ENCODE peak calls at places on chromosome 13, in four cellular contexts. One of them, this sample, is unnamed.

GRCh38 chr13:43786766-43787517 is at the start of gene ENOX1:
- DNase-seq in GM12878: no peak
- DNase-seq in K562: no peak
- DNase-seq in HepG2: no peak
- DNase-seq in this sample: peak; percentile 13

GRCh38 chr13:28750187-28751045 is 31.6 kb upstream of the SLC46A3 start:
- DNase-seq in GM12878: no peak
- DNase-seq in K562: no peak
- DNase-seq in HepG2: no peak
- DNase-seq in this sample: peak; percentile 32

GRCh38 chr13:44148159-44148929 is 225.3 kb upstream of the SERP2 start:
- DNase-seq in GM12878: no peak
- DNase-seq in K562: no peak
- DNase-seq in HepG2: no peak
- DNase-seq in this sample: no peak

GRCh38 chr13:52459668-52460067 is 4.4 kb downstream of the CKAP2 start:
- DNase-seq in HepG2: no peak
- DNase-seq in GM12878: no peak
- DNase-seq in K562: no peak
- DNase-seq in this sample: no peak

GRCh38 chr13:95117092-95117491 is 184.2 kb downstream of the ABCC4 start:
- DNase-seq in HepG2: no peak
- DNase-seq in GM12878: peak; percentile 5
- DNase-seq in K562: no peak
- DNase-seq in this sample: no peak

GRCh38 chr13:30654430-30654829 is 36.7 kb downstream of the USPL1 start:
- DNase-seq in GM12878: no peak
- DNase-seq in HepG2: no peak
- DNase-seq in K562: peak; percentile 14
- DNase-seq in this sample: no peak

GRCh38 chr13:38518328-38518727 is 168.5 kb upstream of the FREM2 start:
- DNase-seq in HepG2: no peak
- DNase-seq in K562: no peak
- DNase-seq in GM12878: no peak
- DNase-seq in this sample: no peak

GRCh38 chr13:80972857-80973478 is 632.0 kb upstream of the SPRY2 start:
- DNase-seq in HepG2: no peak
- DNase-seq in GM12878: no peak
- DNase-seq in K562: no peak
- DNase-seq in this sample: no peak

GRCh38 chr13:20901668-20902437 is 693 bp downstream of the XPO4 start:
- DNase-seq in HepG2: peak; percentile 54
- DNase-seq in K562: peak; percentile 64
- DNase-seq in GM12878: no peak
- DNase-seq in this sample: peak; percentile 24

GRCh38 chr13:33227927-33228644 is 57.5 kb downstream of the STARD13 start:
- DNase-seq in GM12878: no peak
- DNase-seq in HepG2: no peak
- DNase-seq in K562: no peak
- DNase-seq in this sample: no peak

GRCh38 chr13:39108746-39109145 is 70.5 kb downstream of the NHLRC3 start:
- DNase-seq in K562: no peak
- DNase-seq in HepG2: no peak
- DNase-seq in GM12878: no peak
- DNase-seq in this sample: no peak

GRCh38 chr13:109200556-109200955 is 571.1 kb downstream of the MYO16 start:
- DNase-seq in K562: no peak
- DNase-seq in HepG2: no peak
- DNase-seq in GM12878: no peak
- DNase-seq in this sample: no peak

GRCh38 chr13:30908416-30908980 is 2.4 kb downstream of the MEDAG start:
- DNase-seq in K562: no peak
- DNase-seq in HepG2: no peak
- DNase-seq in GM12878: no peak
- DNase-seq in this sample: no peak

GRCh38 chr13:113046066-113046882 is 59.3 kb upstream of the F7 start:
- DNase-seq in K562: no peak
- DNase-seq in GM12878: no peak
- DNase-seq in HepG2: no peak
- DNase-seq in this sample: no peak

GRCh38 chr13:102814793-102815192 is 15.9 kb downstream of the BIVM start:
- DNase-seq in HepG2: no peak
- DNase-seq in K562: no peak
- DNase-seq in GM12878: no peak
- DNase-seq in this sample: no peak

GRCh38 chr13:38462605-38463004 is 113.0 kb downstream of the UFM1 start:
- DNase-seq in GM12878: no peak
- DNase-seq in K562: no peak
- DNase-seq in HepG2: no peak
- DNase-seq in this sample: no peak

GRCh38 chr13:74026753-74027152 is 107.5 kb downstream of the KLF12 start:
- DNase-seq in HepG2: no peak
- DNase-seq in K562: no peak
- DNase-seq in GM12878: peak; percentile 71
- DNase-seq in this sample: no peak

GRCh38 chr13:113020323-113021080 is 51.5 kb downstream of the MCF2L start:
- DNase-seq in GM12878: no peak
- DNase-seq in K562: no peak
- DNase-seq in HepG2: no peak
- DNase-seq in this sample: no peak

GRCh38 chr13:29569253-29570057 is 26.0 kb downstream of the SLC7A1 start:
- DNase-seq in HepG2: peak; percentile 44
- DNase-seq in GM12878: no peak
- DNase-seq in K562: no peak
- DNase-seq in this sample: no peak

GRCh38 chr13:45209229-45209628 is 8.4 kb upstream of the KCTD4 start:
- DNase-seq in HepG2: no peak
- DNase-seq in GM12878: no peak
- DNase-seq in K562: no peak
- DNase-seq in this sample: no peak
- TF ChIP-seq MAX in HepG2: no peak
- TF ChIP-seq MAX in GM12878: no peak
- TF ChIP-seq MAX in K562: no peak
- TF ChIP-seq MAX in this sample: no peak

GRCh38 chr13:79527698-79528097 is 46.7 kb downstream of the NDFIP2 start:
- DNase-seq in GM12878: no peak
- DNase-seq in HepG2: no peak
- DNase-seq in K562: no peak
- DNase-seq in this sample: no peak

GRCh38 chr13:79528356-79528755 is 47.4 kb downstream of the NDFIP2 start:
- DNase-seq in HepG2: no peak
- DNase-seq in K562: no peak
- DNase-seq in GM12878: no peak
- DNase-seq in this sample: no peak

GRCh38 chr13:79531542-79532239 is 50.7 kb downstream of the NDFIP2 start:
- DNase-seq in K562: no peak
- DNase-seq in HepG2: no peak
- DNase-seq in GM12878: no peak
- DNase-seq in this sample: no peak

GRCh38 chr13:79530270-79530669 is 49.3 kb downstream of the NDFIP2 start:
- DNase-seq in GM12878: no peak
- DNase-seq in HepG2: no peak
- DNase-seq in K562: no peak
- DNase-seq in this sample: no peak

DNA sequence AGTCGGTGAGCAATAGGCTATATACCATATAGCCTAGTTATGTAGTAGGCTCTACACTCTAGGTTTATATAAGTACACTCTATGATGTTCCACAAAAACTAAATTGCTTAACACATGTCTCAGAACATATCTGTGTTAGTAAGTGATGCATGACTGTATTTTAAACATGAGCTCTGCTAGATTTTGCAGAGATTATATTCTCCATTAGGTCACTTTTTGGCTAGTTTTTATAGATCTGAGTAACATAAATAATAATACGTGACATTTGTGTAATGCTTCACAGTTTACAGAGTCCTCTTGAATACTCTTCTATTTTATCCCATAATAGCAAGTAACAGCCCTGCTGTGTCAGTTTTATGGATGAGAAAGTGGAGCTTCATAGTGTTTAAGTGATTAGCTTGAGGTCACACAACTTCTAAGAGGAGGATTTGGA is 47.8 kb downstream of the NDFIP2 start:
- DNase-seq in GM12878: no peak
- DNase-seq in K562: no peak
- DNase-seq in HepG2: no peak
- DNase-seq in this sample: no peak
- TF ChIP-seq CHD4 in GM12878: no peak
- TF ChIP-seq CHD4 in K562: no peak
- TF ChIP-seq CHD4 in HepG2: no peak
- TF ChIP-seq CHD4 in this sample: no peak

GRCh38 chr13:46265292-46265691 is 53.6 kb downstream of the LRRC63 start:
- DNase-seq in K562: no peak
- DNase-seq in HepG2: no peak
- DNase-seq in GM12878: no peak
- DNase-seq in this sample: no peak

GRCh38 chr13:46270416-46270815 is 58.7 kb downstream of the LRRC63 start:
- DNase-seq in GM12878: no peak
- DNase-seq in HepG2: no peak
- DNase-seq in K562: no peak
- DNase-seq in this sample: no peak

GRCh38 chr13:46267166-46267565 is 55.4 kb downstream of the LRRC63 start:
- DNase-seq in K562: no peak
- DNase-seq in HepG2: no peak
- DNase-seq in GM12878: no peak
- DNase-seq in this sample: no peak
- TF ChIP-seq MAX in K562: no peak
- TF ChIP-seq MAX in HepG2: no peak
- TF ChIP-seq MAX in GM12878: no peak
- TF ChIP-seq MAX in this sample: no peak

GRCh38 chr13:79936368-79937136 is 404.4 kb downstream of the SPRY2 start:
- DNase-seq in HepG2: peak; percentile 3
- DNase-seq in K562: no peak
- DNase-seq in GM12878: no peak
- DNase-seq in this sample: peak; percentile 95

GRCh38 chr13:79933389-79933788 is 407.5 kb downstream of the SPRY2 start:
- DNase-seq in K562: no peak
- DNase-seq in HepG2: no peak
- DNase-seq in GM12878: no peak
- DNase-seq in this sample: no peak

GRCh38 chr13:79937311-79938243 is 403.3 kb downstream of the SPRY2 start:
- DNase-seq in GM12878: no peak
- DNase-seq in K562: no peak
- DNase-seq in HepG2: no peak
- DNase-seq in this sample: no peak

GRCh38 chr13:79932556-79932955 is 408.4 kb downstream of the SPRY2 start:
- DNase-seq in HepG2: no peak
- DNase-seq in GM12878: no peak
- DNase-seq in K562: no peak
- DNase-seq in this sample: no peak

DNA sequence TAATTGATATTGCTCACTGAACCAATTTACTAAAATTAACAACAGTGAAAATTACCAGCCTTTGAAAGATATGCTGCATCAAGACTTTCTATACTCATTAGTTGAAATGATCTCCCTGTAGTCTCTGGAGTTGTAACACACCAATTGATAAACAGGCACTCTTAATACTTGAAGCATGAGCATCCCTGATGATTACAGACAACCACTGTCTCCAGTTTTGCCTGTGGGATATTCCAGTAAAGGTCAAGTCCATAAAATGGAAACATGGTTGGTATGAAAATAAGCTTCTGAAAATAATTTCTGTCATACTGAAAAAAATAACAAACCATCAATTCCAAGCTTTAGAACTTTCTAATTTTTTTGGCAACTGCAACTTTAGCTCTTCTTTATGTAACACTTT is 405.8 kb downstream of the SPRY2 start:
- DNase-seq in HepG2: no peak
- DNase-seq in GM12878: no peak
- DNase-seq in K562: no peak
- DNase-seq in this sample: no peak
- TF ChIP-seq CHD4 in HepG2: no peak
- TF ChIP-seq CHD4 in GM12878: no peak
- TF ChIP-seq CHD4 in K562: no peak
- TF ChIP-seq CHD4 in this sample: no peak

DNA sequence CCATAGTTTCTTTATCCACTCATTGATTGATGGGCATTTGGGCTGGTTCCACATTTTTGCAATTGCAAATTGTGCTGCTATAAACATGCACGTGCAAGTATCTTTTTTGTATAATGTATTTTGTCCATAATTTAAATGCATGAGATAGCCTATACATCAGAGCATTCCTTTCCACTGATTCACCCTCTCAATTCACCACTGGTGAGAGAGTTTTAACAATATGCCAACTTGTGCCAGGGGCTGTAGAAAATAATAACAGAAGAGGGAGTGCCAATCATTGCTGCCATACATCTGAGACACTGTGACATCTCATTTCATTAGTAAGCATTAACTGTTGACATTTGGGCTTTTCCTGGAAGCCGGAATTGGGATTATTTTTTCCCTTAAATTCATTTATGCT is 125.1 kb downstream of the RAP2A start:
- DNase-seq in GM12878: no peak
- DNase-seq in K562: no peak
- DNase-seq in HepG2: no peak
- DNase-seq in this sample: no peak
- TF ChIP-seq MAX in GM12878: no peak
- TF ChIP-seq MAX in K562: no peak
- TF ChIP-seq MAX in HepG2: no peak
- TF ChIP-seq MAX in this sample: no peak

GRCh38 chr13:45786293-45786920 is 65.1 kb downstream of the SIAH3 start:
- DNase-seq in HepG2: no peak
- DNase-seq in GM12878: no peak
- DNase-seq in K562: no peak
- DNase-seq in this sample: no peak
- TF ChIP-seq CHD4 in HepG2: no peak
- TF ChIP-seq CHD4 in GM12878: no peak
- TF ChIP-seq CHD4 in K562: no peak
- TF ChIP-seq CHD4 in this sample: no peak

GRCh38 chr13:53782400-53783030 is 753.9 kb downstream of the OLFM4 start:
- DNase-seq in GM12878: peak; percentile 3
- DNase-seq in K562: peak; percentile 3
- DNase-seq in HepG2: peak; percentile 33
- DNase-seq in this sample: peak; percentile 1
- TF ChIP-seq MAX in GM12878: no peak
- TF ChIP-seq MAX in K562: no peak
- TF ChIP-seq MAX in HepG2: no peak
- TF ChIP-seq MAX in this sample: no peak